ENCODE peak calls at places on chromosomes 2 and 18, in five cellular contexts. R is HCT116, O is endothelial cell, A is ELR, C is mucosa of gallbladder. Q is an unnamed sample.

GRCh38 chr2:110858135-110858737 is 125.9 kb downstream of the ACOXL start:
- DNase-seq in R (no peak), O (no peak), A (no peak), C (peak; percentile 34), Q (peak; percentile 50)

GRCh38 chr18:44725300-44726096 is 44.8 kb downstream of the SETBP1 start:
- DNase-seq in R (no peak), O (no peak), A (peak; percentile 64), C (no peak), Q (peak; percentile 49)

GRCh38 chr2:19653336-19653908 is 248.4 kb downstream of the TTC32 start:
- DNase-seq in R (no peak), O (no peak), A (no peak), C (no peak), Q (no peak)

GRCh38 chr2:104028066-104028465 is 825.8 kb upstream of the POU3F3 start:
- DNase-seq in R (no peak), O (no peak), A (no peak), C (no peak), Q (no peak)

GRCh38 chr2:37322368-37322767 is 2.3 kb downstream of the PRKD3 start:
- DNase-seq in R (no peak), O (no peak), A (peak; percentile 31), C (no peak), Q (peak; percentile 12)

GRCh38 chr18:37124511-37124910 is 295.6 kb downstream of the KIAA1328 start:
- DNase-seq in R (no peak), O (no peak), A (no peak), C (no peak), Q (no peak)

GRCh38 chr2:85899849-85900248 is 11.1 kb upstream of the ST3GAL5 start:
- DNase-seq in R (no peak), O (no peak), A (no peak), C (no peak), Q (no peak)

GRCh38 chr2:177753682-177754475 is 318.7 kb downstream of the PDE11A start:
- DNase-seq in R (peak; percentile 24), O (peak; percentile 28), A (peak; percentile 74), C (peak; percentile 70), Q (no peak)

GRCh38 chr2:68908392-68908970 is 37.3 kb upstream of the BMP10 start:
- DNase-seq in R (peak; percentile 76), O (no peak), A (peak; percentile 71), C (peak; percentile 92), Q (peak; percentile 98)

GRCh38 chr18:12031836-12032235 is 50.5 kb downstream of the IMPA2 start:
- DNase-seq in R (no peak), O (no peak), A (no peak), C (no peak), Q (no peak)

GRCh38 chr2:26650713-26651457 is 9.7 kb upstream of the CIB4 start:
- DNase-seq in R (no peak), O (no peak), A (no peak), C (no peak), Q (no peak)

GRCh38 chr2:216516730-216517350 is 18.2 kb downstream of the RPL37A start:
- DNase-seq in R (peak; percentile 35), O (no peak), A (peak; percentile 74), C (no peak), Q (no peak)

GRCh38 chr2:33091541-33092123 is 144.9 kb downstream of the LTBP1 start:
- DNase-seq in R (no peak), O (no peak), A (no peak), C (no peak), Q (no peak)

GRCh38 chr18:76429262-76430126 is 65.5 kb downstream of the ZNF516 start:
- DNase-seq in R (no peak), O (no peak), A (no peak), C (no peak), Q (no peak)

GRCh38 chr2:201118121-201118956 is 2.4 kb downstream of the CFLAR start:
- DNase-seq in R (peak; percentile 86), O (peak; percentile 73), A (peak; percentile 86), C (peak; percentile 91), Q (peak; percentile 91)

GRCh38 chr2:222582931-222583330 is 73.0 kb downstream of the FARSB start:
- DNase-seq in R (no peak), O (no peak), A (peak; percentile 35), C (no peak), Q (no peak)

GRCh38 chr18:6947328-6948030 is 170.1 kb downstream of the LAMA1 start:
- DNase-seq in R (no peak), O (no peak), A (no peak), C (no peak), Q (no peak)

GRCh38 chr2:9408641-9409151 is 14.6 kb downstream of the ITGB1BP1 start:
- DNase-seq in R (no peak), O (no peak), A (no peak), C (no peak), Q (no peak)

GRCh38 chr2:61694312-61695274 is 156.4 kb upstream of the XPO1 start:
- DNase-seq in R (peak; percentile 78), O (peak; percentile 95), A (peak; percentile 96), C (peak; percentile 94), Q (peak; percentile 70)

GRCh38 chr2:213161759-213162514 is 10.5 kb upstream of the IKZF2 start:
- DNase-seq in R (no peak), O (no peak), A (peak; percentile 54), C (no peak), Q (no peak)

GRCh38 chr18:59056706-59057492 is 82.8 kb upstream of the SEC11C start:
- DNase-seq in R (peak; percentile 51), O (peak; percentile 80), A (peak; percentile 79), C (peak; percentile 72), Q (no peak)

GRCh38 chr2:17538844-17539554 is 1.5 kb upstream of the VSNL1 start:
- DNase-seq in R (peak; percentile 54), O (peak; percentile 85), A (peak; percentile 10), C (peak; percentile 14), Q (no peak)

GRCh38 chr2:16096962-16097361 is 156.6 kb downstream of the MYCN start:
- DNase-seq in R (no peak), O (no peak), A (no peak), C (no peak), Q (no peak)

GRCh38 chr2:99285521-99285920 is 15.5 kb downstream of the LYG1 start:
- DNase-seq in R (no peak), O (no peak), A (no peak), C (no peak), Q (no peak)

GRCh38 chr2:131046580-131047274 is 46.5 kb downstream of the FAM168B start:
- DNase-seq in R (no peak), O (no peak), A (no peak), C (no peak), Q (no peak)

GRCh38 chr2:38515155-38516074 is 87.3 kb downstream of the HNRNPLL start:
- DNase-seq in R (no peak), O (no peak), A (peak; percentile 21), C (peak; percentile 40), Q (no peak)

GRCh38 chr2:98508690-98509054 is 64.0 kb downstream of the INPP4A start:
- DNase-seq in R (no peak), O (no peak), A (no peak), C (peak; percentile 26), Q (peak; percentile 76)

GRCh38 chr2:204825054-204825453 is 279.8 kb downstream of the PARD3B start:
- DNase-seq in R (no peak), O (no peak), A (peak; percentile 30), C (no peak), Q (no peak)

GRCh38 chr18:9095297-9096012 is 7.0 kb upstream of the NDUFV2 start:
- DNase-seq in R (no peak), O (no peak), A (peak; percentile 36), C (no peak), Q (no peak)

GRCh38 chr2:8215159-8215863 is 466.5 kb upstream of the ID2 start:
- DNase-seq in R (no peak), O (no peak), A (no peak), C (no peak), Q (no peak)

GRCh38 chr2:27720004-27720551 is 51.4 kb upstream of the MRPL33 start:
- DNase-seq in R (peak; percentile 89), O (no peak), A (peak; percentile 97), C (peak; percentile 44), Q (no peak)

GRCh38 chr2:187593098-187593497 is 38.9 kb upstream of the TFPI start:
- DNase-seq in R (no peak), O (no peak), A (no peak), C (no peak), Q (no peak)

GRCh38 chr2:950627-950992 is at the start of gene SNTG2:
- DNase-seq in R (no peak), O (peak; percentile 59), A (no peak), C (no peak), Q (no peak)

Q was measured in T-helper 2 cell.